ENCODE peak calls at places on chromosomes 13 and 19, in five cellular contexts. A is AG04450, T is adrenal gland, Q is psoas muscle, P is hepatocyte. K is an unnamed sample.

GRCh38 chr13:80712026-80712425 is 371.1 kb upstream of the SPRY2 start:
- DNase-seq in A (no peak), T (no peak), Q (no peak), P (no peak), K (no peak)

GRCh38 chr13:26784704-26785639 is 24.4 kb upstream of the GPR12 start:
- DNase-seq in A (no peak), T (no peak), Q (no peak), P (no peak), K (no peak)

GRCh38 chr19:35704218-35704617 is at the start of gene ZBTB32:
- DNase-seq in A (no peak), T (no peak), Q (no peak), P (no peak), K (no peak)

GRCh38 chr19:55640043-55640576 is 692 bp upstream of the ZNF580 start:
- DNase-seq in A (no peak), T (peak), Q (peak), P (no peak), K (no peak)

GRCh38 chr13:38990693-38991092 is at the start of gene STOML3:
- DNase-seq in A (no peak), T (no peak), Q (no peak), P (no peak), K (no peak)

GRCh38 chr19:2511570-2511969 is 35.6 kb downstream of the GADD45B start:
- DNase-seq in A (no peak), T (no peak), Q (no peak), P (no peak), K (no peak)

GRCh38 chr13:107025991-107026390 is 458.1 kb upstream of the ARGLU1 start:
- DNase-seq in A (no peak), T (no peak), Q (no peak), P (peak), K (no peak)

GRCh38 chr13:34698953-34699352 is 243.1 kb upstream of the NBEA start:
- DNase-seq in A (no peak), T (no peak), Q (no peak), P (no peak), K (no peak)

GRCh38 chr13:47139519-47139918 is 242.7 kb upstream of the HTR2A start:
- DNase-seq in A (no peak), T (no peak), Q (no peak), P (no peak), K (no peak)

GRCh38 chr19:2982983-2983350 is 5.6 kb downstream of the TLE6 start:
- DNase-seq in A (peak), T (peak), Q (peak), P (peak), K (peak)

GRCh38 chr13:20351279-20352022 is 119.3 kb upstream of the GJB6 start:
- DNase-seq in A (peak), T (no peak), Q (no peak), P (no peak), K (no peak)

GRCh38 chr13:61040180-61040579 is 375.5 kb downstream of the PCDH20 start:
- DNase-seq in A (no peak), T (no peak), Q (no peak), P (no peak), K (no peak)

GRCh38 chr13:112750570-112750969 is 60.7 kb downstream of the ATP11A start:
- DNase-seq in A (no peak), T (no peak), Q (no peak), P (no peak), K (no peak)

GRCh38 chr19:57850553-57851017 is 926 bp downstream of the ZNF587 start:
- DNase-seq in A (no peak), T (no peak), Q (no peak), P (peak), K (no peak)

GRCh38 chr13:22793598-22794134 is 387.1 kb upstream of the SGCG start:
- DNase-seq in A (no peak), T (no peak), Q (no peak), P (peak), K (no peak)

GRCh38 chr13:72473321-72473720 is 254.1 kb downstream of the MZT1 start:
- DNase-seq in A (no peak), T (no peak), Q (no peak), P (no peak), K (no peak)

GRCh38 chr13:30453727-30454126 is 12.0 kb downstream of the HMGB1 start:
- DNase-seq in A (no peak), T (no peak), Q (no peak), P (no peak), K (no peak)

GRCh38 chr13:98576963-98577822 is at the start of gene STK24:
- DNase-seq in A (peak), T (peak), Q (peak), P (peak), K (peak)

GRCh38 chr13:107374038-107374437 is 806.1 kb upstream of the ARGLU1 start:
- DNase-seq in A (no peak), T (no peak), Q (no peak), P (no peak), K (no peak)

GRCh38 chr13:53408847-53409568 is 380.4 kb downstream of the OLFM4 start:
- DNase-seq in A (no peak), T (no peak), Q (no peak), P (no peak), K (no peak)

GRCh38 chr19:2055871-2056809 is 5.1 kb upstream of the MKNK2 start:
- DNase-seq in A (no peak), T (peak), Q (peak), P (peak), K (no peak)

GRCh38 chr19:14004619-14005380 is 1.3 kb downstream of the RFX1 start:
- DNase-seq in A (no peak), T (peak), Q (peak), P (peak), K (peak)

GRCh38 chr19:33862991-33863390 is 66.3 kb downstream of the KCTD15 start:
- DNase-seq in A (no peak), T (no peak), Q (no peak), P (no peak), K (no peak)

GRCh38 chr13:40446365-40446764 is 220.1 kb downstream of the FOXO1 start:
- DNase-seq in A (no peak), T (no peak), Q (no peak), P (no peak), K (no peak)

GRCh38 chr13:47858678-47859050 is 142.4 kb downstream of the SUCLA2 start:
- DNase-seq in A (peak), T (no peak), Q (no peak), P (peak), K (no peak)

GRCh38 chr13:110531671-110532083 is 29.8 kb downstream of the RAB20 start:
- DNase-seq in A (no peak), T (no peak), Q (no peak), P (no peak), K (no peak)

GRCh38 chr13:99191900-99192399 is 8.7 kb upstream of the UBAC2 start:
- DNase-seq in A (peak), T (no peak), Q (no peak), P (no peak), K (no peak)

GRCh38 chr13:51793570-51794273 is 10.2 kb downstream of the DHRS12 start:
- DNase-seq in A (peak), T (peak), Q (no peak), P (peak), K (no peak)

GRCh38 chr13:41668130-41668757 is 210.9 kb downstream of the RGCC start:
- DNase-seq in A (peak), T (peak), Q (no peak), P (peak), K (peak)

GRCh38 chr13:77384999-77385398 is 58.1 kb upstream of the MYCBP2 start:
- DNase-seq in A (no peak), T (no peak), Q (no peak), P (no peak), K (no peak)

GRCh38 chr13:102317593-102317992 is 84.3 kb downstream of the FGF14 start:
- DNase-seq in A (no peak), T (peak), Q (peak), P (peak), K (no peak)

GRCh38 chr19:43763473-43763939 is 8.7 kb upstream of the SMG9 start:
- DNase-seq in A (no peak), T (no peak), Q (no peak), P (no peak), K (no peak)

DNA sequence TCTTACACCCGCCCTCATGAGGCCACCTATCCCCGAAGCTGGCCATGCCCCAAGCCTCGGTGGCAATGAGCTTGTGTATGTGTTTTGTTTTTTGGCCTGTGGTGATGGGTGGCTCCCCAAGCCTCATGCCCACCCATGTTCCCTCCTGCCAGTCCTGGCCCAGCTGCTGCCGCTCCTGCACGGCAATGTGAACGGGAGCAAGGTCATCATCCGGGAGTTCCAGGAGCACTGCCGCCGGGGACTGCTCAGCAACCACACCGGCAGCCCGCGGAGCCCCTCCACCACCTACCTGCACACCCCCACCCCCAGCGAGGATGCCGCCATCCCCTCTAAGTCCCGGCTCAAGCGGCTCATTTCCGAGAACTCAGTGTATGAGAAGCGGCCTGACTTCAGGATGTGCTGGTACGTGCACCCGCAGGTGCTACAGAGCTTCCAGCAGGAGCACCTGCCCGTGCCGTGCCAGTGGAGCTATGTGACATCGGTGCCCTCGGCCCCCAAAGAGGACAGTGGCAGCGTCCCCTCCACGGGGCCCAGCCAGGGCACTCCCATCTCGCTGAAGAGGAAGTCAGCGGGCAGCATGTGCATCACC is 24.6 kb downstream of the UBXN6 start:
- DNase-seq in A (no peak), T (no peak), Q (no peak), P (no peak), K (no peak)
- H3K27ac ChIP-seq in A (no peak), T (no peak), Q (no peak), P (no peak), K (no peak)

DNA sequence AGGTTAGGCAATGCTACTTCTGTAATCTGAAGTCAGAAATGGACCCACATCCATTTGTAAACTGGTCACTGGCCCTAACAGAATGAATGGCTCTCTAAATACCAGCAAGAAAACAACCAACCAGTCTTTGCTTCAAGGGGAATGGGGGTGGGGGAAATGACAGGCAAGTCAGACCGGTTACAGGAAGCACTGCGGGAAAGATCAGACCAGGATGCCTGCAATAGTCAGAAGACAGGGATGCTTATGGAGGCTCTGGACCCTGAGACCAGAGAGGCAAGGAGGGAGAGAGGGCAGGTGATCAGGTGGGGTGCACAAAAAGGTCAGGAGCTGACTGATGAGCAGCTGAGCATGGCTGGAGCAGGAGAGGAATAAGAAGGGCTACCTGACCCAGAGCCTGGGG is 13.1 kb downstream of the MED26 start:
- DNase-seq in A (no peak), T (no peak), Q (no peak), P (no peak), K (no peak)
- H3K27ac ChIP-seq in A (no peak), T (no peak), Q (no peak), P (no peak), K (no peak)

DNA sequence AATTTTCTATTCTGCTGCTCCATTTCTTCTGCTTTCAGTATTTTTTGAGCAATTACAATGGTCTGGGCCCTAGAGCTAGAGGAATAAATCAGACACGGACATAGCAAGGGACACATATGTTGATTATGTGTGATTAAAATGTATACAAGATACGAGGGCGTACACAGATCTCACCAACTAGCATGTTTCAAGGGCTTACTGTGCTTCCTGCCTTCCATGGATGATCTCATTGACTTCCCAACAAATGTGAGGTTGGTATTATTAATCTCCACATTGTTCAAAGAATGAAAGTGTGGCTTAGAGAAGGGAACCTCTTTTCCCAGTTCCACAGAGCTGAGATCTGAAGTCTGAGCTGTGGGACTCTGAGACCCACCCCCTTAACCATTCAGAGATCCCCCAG is 9.2 kb downstream of the PLD3 start:
- DNase-seq in A (no peak), T (no peak), Q (no peak), P (no peak), K (no peak)
- H3K27ac ChIP-seq in A (peak), T (no peak), Q (no peak), P (no peak), K (no peak)

DNA sequence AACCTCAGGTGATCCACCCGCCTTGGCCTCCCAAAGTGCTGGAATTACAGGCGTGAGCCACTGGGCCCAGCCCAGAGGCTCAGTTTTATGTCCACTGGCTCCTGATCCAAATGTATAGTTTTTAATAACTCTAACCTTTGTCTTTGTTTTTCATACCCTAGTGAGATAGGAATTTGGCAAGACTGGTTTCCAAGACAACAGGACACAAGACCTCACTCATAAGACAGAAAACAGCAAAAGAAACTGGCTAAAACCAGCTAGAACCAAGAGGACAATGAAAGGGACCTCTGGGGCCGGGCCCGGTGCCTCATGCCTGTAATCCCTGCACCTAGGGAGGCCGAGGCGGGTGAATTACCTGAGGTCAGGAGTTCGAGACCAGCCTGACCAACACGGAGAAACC is 27.6 kb downstream of the CPT1C start:
- DNase-seq in A (no peak), T (no peak), Q (no peak), P (no peak), K (no peak)
- H3K27ac ChIP-seq in A (no peak), T (no peak), Q (no peak), P (no peak), K (no peak)

GRCh38 chr13:100773923-100774641 is 99.5 kb upstream of the TMTC4 start:
- DNase-seq in A (no peak), T (no peak), Q (no peak), P (no peak), K (no peak)
- H3K27ac ChIP-seq in A (no peak), T (no peak), Q (no peak), P (no peak), K (no peak)

GRCh38 chr19:49614096-49614857 is 23.3 kb downstream of the PRR12 start:
- DNase-seq in A (peak), T (no peak), Q (no peak), P (no peak), K (no peak)
- H3K27ac ChIP-seq in A (peak), T (peak), Q (no peak), P (peak), K (no peak)

DNA sequence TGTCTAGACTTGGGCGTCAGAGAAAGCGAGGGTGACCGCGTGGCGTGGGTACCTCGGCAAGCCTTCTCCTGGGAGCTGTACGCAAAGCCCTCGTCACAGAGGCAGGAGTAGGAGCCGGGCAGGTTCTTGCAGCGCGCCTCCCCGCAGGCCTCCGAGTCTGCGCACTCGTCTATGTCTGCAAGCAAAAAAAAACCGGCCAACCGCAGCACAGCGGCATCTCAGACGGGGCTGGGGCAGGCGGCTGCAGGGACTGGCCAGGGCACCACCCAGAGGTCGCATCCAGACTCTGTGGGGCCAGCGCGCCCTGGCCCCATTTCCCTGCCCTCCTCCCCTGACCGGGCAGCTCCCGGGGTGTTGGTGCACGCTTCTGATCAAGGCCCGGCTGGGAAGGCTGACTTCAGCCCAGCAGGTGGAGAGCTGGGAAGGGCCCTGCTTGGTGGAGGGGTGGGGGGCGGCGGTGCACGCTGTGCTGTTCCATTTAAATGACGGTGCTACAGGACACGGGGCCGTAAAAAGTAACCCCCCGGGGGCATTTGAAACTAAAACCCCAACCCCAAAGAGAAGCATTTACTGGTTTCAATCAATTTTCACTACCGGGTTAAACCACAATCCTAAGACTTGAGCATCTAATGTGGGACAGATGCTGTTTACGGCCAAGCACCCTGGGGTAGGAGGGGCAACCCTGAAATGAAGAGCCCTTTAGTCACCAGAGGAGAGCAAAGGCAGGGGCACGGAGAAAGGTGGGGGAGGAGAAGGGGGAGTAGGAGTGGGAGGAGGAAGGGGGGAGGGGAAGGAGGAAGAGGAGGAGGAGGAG is 28.2 kb downstream of the GAS6 start:
- DNase-seq in A (peak), T (no peak), Q (peak), P (peak), K (no peak)
- H3K27ac ChIP-seq in A (no peak), T (no peak), Q (peak), P (no peak), K (no peak)

GRCh38 chr19:15227261-15227660 is 5.0 kb downstream of the EPHX3 start:
- DNase-seq in A (no peak), T (no peak), Q (no peak), P (no peak), K (no peak)

GRCh38 chr19:15222738-15223648 is 9.3 kb downstream of the EPHX3 start:
- DNase-seq in A (peak), T (peak), Q (peak), P (peak), K (peak)

GRCh38 chr19:15225797-15226196 is 6.5 kb downstream of the EPHX3 start:
- DNase-seq in A (no peak), T (no peak), Q (no peak), P (no peak), K (no peak)

GRCh38 chr19:15218501-15218900 is 13.7 kb downstream of the EPHX3 start:
- DNase-seq in A (no peak), T (no peak), Q (no peak), P (no peak), K (no peak)

DNA sequence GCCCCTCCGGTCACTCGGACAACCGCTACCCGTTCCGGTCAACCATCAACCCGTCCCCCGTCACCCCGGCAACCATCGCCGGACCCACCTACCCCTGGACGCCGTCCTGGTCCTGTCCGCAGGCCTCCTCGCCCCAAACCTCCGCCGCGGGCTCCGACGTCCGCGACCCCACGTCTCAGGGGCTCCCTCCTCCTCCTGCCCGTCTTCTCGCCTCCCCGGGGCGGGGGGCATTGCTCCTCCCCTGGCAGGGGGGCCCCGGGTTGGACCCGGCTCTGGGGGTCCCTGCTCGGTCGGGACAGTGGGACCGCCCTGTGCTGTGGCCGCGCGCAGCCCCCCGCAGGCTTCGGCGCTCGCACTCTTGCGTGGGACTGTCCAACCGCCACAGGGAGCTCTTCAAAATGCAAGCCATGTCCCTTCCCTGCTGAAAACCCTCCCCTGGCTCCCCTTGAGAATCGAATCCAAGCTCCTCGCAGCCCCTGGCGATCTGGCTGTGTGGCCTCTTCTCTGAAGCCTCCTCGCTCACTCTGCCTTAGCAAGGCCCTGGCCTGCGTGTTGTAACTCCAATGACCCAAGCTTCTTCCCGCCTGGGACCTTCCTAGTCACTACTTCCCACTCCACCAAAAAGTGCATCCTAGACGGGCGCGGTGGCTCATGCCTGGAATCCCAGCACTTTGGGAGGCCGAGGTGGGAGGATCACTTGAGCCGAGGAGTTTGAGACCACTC is 8.4 kb downstream of the EPHX3 start:
- DNase-seq in A (no peak), T (no peak), Q (no peak), P (no peak), K (no peak)
- H3K27ac ChIP-seq in A (no peak), T (no peak), Q (peak), P (peak), K (peak)